ENCODE peak calls at places on chromosomes 3 and 15, in four cellular contexts. One of them, this sample, is unnamed.

GRCh38 chr3:17204049-17204650 is 319.4 kb downstream of the PLCL2 start:
- DNase-seq in fibroblast of the conjunctiva: no peak
- DNase-seq in globus pallidus: no peak
- DNase-seq in CD8-positive, alpha-beta memory T cell: no peak
- DNase-seq in this sample: no peak

GRCh38 chr3:9175421-9175820 is 74.0 kb downstream of the SRGAP3 start:
- DNase-seq in fibroblast of the conjunctiva: no peak
- DNase-seq in globus pallidus: no peak
- DNase-seq in CD8-positive, alpha-beta memory T cell: no peak
- DNase-seq in this sample: no peak

GRCh38 chr3:126753191-126754160 is 49.4 kb downstream of the CHCHD6 start:
- DNase-seq in fibroblast of the conjunctiva: no peak
- DNase-seq in globus pallidus: no peak
- DNase-seq in CD8-positive, alpha-beta memory T cell: no peak
- DNase-seq in this sample: peak

GRCh38 chr3:99952306-99952705 is 134.6 kb downstream of the CMSS1 start:
- DNase-seq in fibroblast of the conjunctiva: no peak
- DNase-seq in globus pallidus: no peak
- DNase-seq in CD8-positive, alpha-beta memory T cell: no peak
- DNase-seq in this sample: no peak

GRCh38 chr3:174953068-174953467 is 93.9 kb downstream of the NAALADL2 start:
- DNase-seq in fibroblast of the conjunctiva: no peak
- DNase-seq in globus pallidus: no peak
- DNase-seq in CD8-positive, alpha-beta memory T cell: no peak
- DNase-seq in this sample: no peak

GRCh38 chr3:129348734-129349133 is 70.1 kb downstream of the HMCES start:
- DNase-seq in fibroblast of the conjunctiva: no peak
- DNase-seq in globus pallidus: no peak
- DNase-seq in CD8-positive, alpha-beta memory T cell: no peak
- DNase-seq in this sample: no peak

GRCh38 chr3:190458040-190458439 is 8.3 kb upstream of the TMEM207 start:
- DNase-seq in fibroblast of the conjunctiva: no peak
- DNase-seq in globus pallidus: no peak
- DNase-seq in CD8-positive, alpha-beta memory T cell: no peak
- DNase-seq in this sample: no peak

GRCh38 chr15:81475471-81475870 is 101.5 kb upstream of the TMC3 start:
- DNase-seq in fibroblast of the conjunctiva: no peak
- DNase-seq in globus pallidus: no peak
- DNase-seq in CD8-positive, alpha-beta memory T cell: no peak
- DNase-seq in this sample: no peak

GRCh38 chr3:113908133-113908532 is 39.7 kb upstream of the ZDHHC23 start:
- DNase-seq in fibroblast of the conjunctiva: no peak
- DNase-seq in globus pallidus: no peak
- DNase-seq in CD8-positive, alpha-beta memory T cell: no peak
- DNase-seq in this sample: no peak

GRCh38 chr3:9253327-9253726 is 3.9 kb upstream of the SRGAP3 start:
- DNase-seq in fibroblast of the conjunctiva: no peak
- DNase-seq in globus pallidus: no peak
- DNase-seq in CD8-positive, alpha-beta memory T cell: no peak
- DNase-seq in this sample: no peak

GRCh38 chr15:39609166-39609918 is 28.5 kb downstream of the THBS1 start:
- DNase-seq in fibroblast of the conjunctiva: no peak
- DNase-seq in globus pallidus: no peak
- DNase-seq in CD8-positive, alpha-beta memory T cell: no peak
- DNase-seq in this sample: no peak

GRCh38 chr15:75038948-75039533 is 15.7 kb downstream of the PPCDC start:
- DNase-seq in fibroblast of the conjunctiva: no peak
- DNase-seq in globus pallidus: no peak
- DNase-seq in CD8-positive, alpha-beta memory T cell: no peak
- DNase-seq in this sample: no peak

GRCh38 chr3:38554127-38554827 is 58.1 kb downstream of the EXOG start:
- DNase-seq in fibroblast of the conjunctiva: no peak
- DNase-seq in globus pallidus: no peak
- DNase-seq in CD8-positive, alpha-beta memory T cell: no peak
- DNase-seq in this sample: peak

GRCh38 chr15:39599871-39600270 is 19.0 kb downstream of the THBS1 start:
- DNase-seq in fibroblast of the conjunctiva: no peak
- DNase-seq in globus pallidus: no peak
- DNase-seq in CD8-positive, alpha-beta memory T cell: no peak
- DNase-seq in this sample: no peak

GRCh38 chr15:51044037-51044712 is 50.5 kb downstream of the TNFAIP8L3 start:
- DNase-seq in fibroblast of the conjunctiva: no peak
- DNase-seq in globus pallidus: no peak
- DNase-seq in CD8-positive, alpha-beta memory T cell: no peak
- DNase-seq in this sample: no peak

GRCh38 chr3:24853685-24854341 is 359.2 kb upstream of the THRB start:
- DNase-seq in fibroblast of the conjunctiva: no peak
- DNase-seq in globus pallidus: no peak
- DNase-seq in CD8-positive, alpha-beta memory T cell: no peak
- DNase-seq in this sample: no peak

GRCh38 chr3:141077631-141078030 is 26.5 kb downstream of the SPSB4 start:
- DNase-seq in fibroblast of the conjunctiva: no peak
- DNase-seq in globus pallidus: no peak
- DNase-seq in CD8-positive, alpha-beta memory T cell: no peak
- DNase-seq in this sample: no peak

GRCh38 chr3:27093771-27094170 is 275.4 kb downstream of the NEK10 start:
- DNase-seq in fibroblast of the conjunctiva: no peak
- DNase-seq in globus pallidus: no peak
- DNase-seq in CD8-positive, alpha-beta memory T cell: no peak
- DNase-seq in this sample: no peak

GRCh38 chr3:189270248-189270832 is 98.6 kb downstream of the TPRG1 start:
- DNase-seq in fibroblast of the conjunctiva: peak
- DNase-seq in globus pallidus: peak
- DNase-seq in CD8-positive, alpha-beta memory T cell: peak
- DNase-seq in this sample: peak

GRCh38 chr3:167032267-167032876 is 347.7 kb downstream of the ZBBX start:
- DNase-seq in fibroblast of the conjunctiva: peak
- DNase-seq in globus pallidus: peak
- DNase-seq in CD8-positive, alpha-beta memory T cell: no peak
- DNase-seq in this sample: no peak

GRCh38 chr3:10459954-10460754 is 45.2 kb downstream of the ATP2B2 start:
- DNase-seq in fibroblast of the conjunctiva: peak
- DNase-seq in globus pallidus: no peak
- DNase-seq in CD8-positive, alpha-beta memory T cell: peak
- DNase-seq in this sample: no peak

GRCh38 chr15:94584833-94585244 is 353.5 kb downstream of the MCTP2 start:
- DNase-seq in fibroblast of the conjunctiva: no peak
- DNase-seq in globus pallidus: no peak
- DNase-seq in CD8-positive, alpha-beta memory T cell: peak
- DNase-seq in this sample: no peak

GRCh38 chr15:74489518-74490338 is 28.8 kb upstream of the UBL7 start:
- DNase-seq in fibroblast of the conjunctiva: peak
- DNase-seq in globus pallidus: peak
- DNase-seq in CD8-positive, alpha-beta memory T cell: peak
- DNase-seq in this sample: no peak

GRCh38 chr15:93026359-93026758 is 62.7 kb downstream of the RGMA start:
- DNase-seq in fibroblast of the conjunctiva: no peak
- DNase-seq in globus pallidus: no peak
- DNase-seq in CD8-positive, alpha-beta memory T cell: no peak
- DNase-seq in this sample: no peak

GRCh38 chr15:73026496-73027054 is 25.7 kb upstream of the NEO1 start:
- DNase-seq in fibroblast of the conjunctiva: no peak
- DNase-seq in globus pallidus: no peak
- DNase-seq in CD8-positive, alpha-beta memory T cell: no peak
- DNase-seq in this sample: no peak

GRCh38 chr15:74040115-74040850 is 42.1 kb downstream of the GOLGA6A start:
- DNase-seq in fibroblast of the conjunctiva: peak
- DNase-seq in globus pallidus: no peak
- DNase-seq in CD8-positive, alpha-beta memory T cell: no peak
- DNase-seq in this sample: peak

GRCh38 chr15:59492389-59493377 is 54.7 kb downstream of the FAM81A start:
- DNase-seq in fibroblast of the conjunctiva: peak
- DNase-seq in globus pallidus: peak
- DNase-seq in CD8-positive, alpha-beta memory T cell: peak
- DNase-seq in this sample: peak

GRCh38 chr3:181253796-181254195 is 264.3 kb upstream of the DNAJC19 start:
- DNase-seq in fibroblast of the conjunctiva: no peak
- DNase-seq in globus pallidus: no peak
- DNase-seq in CD8-positive, alpha-beta memory T cell: no peak
- DNase-seq in this sample: no peak

GRCh38 chr3:70281663-70282062 is 30.8 kb downstream of the MDFIC2 start:
- DNase-seq in fibroblast of the conjunctiva: no peak
- DNase-seq in globus pallidus: no peak
- DNase-seq in CD8-positive, alpha-beta memory T cell: no peak
- DNase-seq in this sample: no peak

GRCh38 chr3:157311633-157312365 is 124.9 kb upstream of the PTX3 start:
- DNase-seq in fibroblast of the conjunctiva: peak
- DNase-seq in globus pallidus: no peak
- DNase-seq in CD8-positive, alpha-beta memory T cell: no peak
- DNase-seq in this sample: no peak